ENCODE peak calls at places on chromosomes 12 and 14, in ten cellular contexts. One of them, this sample, is unnamed.

GRCh38 chr14:55240526-55241178 is 30.6 kb upstream of the FBXO34 start:
- DNase-seq in left lung: peak
- DNase-seq in stomach: no peak
- DNase-seq in GM10248: no peak
- DNase-seq in fibroblast of lung: peak
- DNase-seq in RWPE1: no peak
- DNase-seq in right lobe of liver: no peak
- DNase-seq in colonic mucosa: no peak
- DNase-seq in endothelial cell: peak
- DNase-seq in glutamatergic neuron: peak
- DNase-seq in this sample: no peak

GRCh38 chr12:88472248-88472647 is 108.0 kb downstream of the KITLG start:
- DNase-seq in endothelial cell: no peak
- DNase-seq in stomach: no peak
- DNase-seq in GM10248: no peak
- DNase-seq in colonic mucosa: no peak
- DNase-seq in RWPE1: peak
- DNase-seq in glutamatergic neuron: no peak
- DNase-seq in left lung: no peak
- DNase-seq in right lobe of liver: no peak
- DNase-seq in fibroblast of lung: peak
- DNase-seq in this sample: no peak

GRCh38 chr12:125245601-125246345 is 180.5 kb downstream of the AACS start:
- DNase-seq in endothelial cell: no peak
- DNase-seq in colonic mucosa: no peak
- DNase-seq in stomach: no peak
- DNase-seq in glutamatergic neuron: peak
- DNase-seq in RWPE1: no peak
- DNase-seq in left lung: no peak
- DNase-seq in GM10248: no peak
- DNase-seq in right lobe of liver: no peak
- DNase-seq in fibroblast of lung: no peak
- DNase-seq in this sample: no peak

GRCh38 chr12:32877670-32878459 is 18.7 kb downstream of the PKP2 start:
- DNase-seq in endothelial cell: no peak
- DNase-seq in colonic mucosa: no peak
- DNase-seq in stomach: peak
- DNase-seq in fibroblast of lung: no peak
- DNase-seq in GM10248: no peak
- DNase-seq in left lung: peak
- DNase-seq in RWPE1: no peak
- DNase-seq in glutamatergic neuron: peak
- DNase-seq in right lobe of liver: no peak
- DNase-seq in this sample: no peak

GRCh38 chr14:51443195-51444018 is 203.4 kb downstream of the TMX1 start:
- DNase-seq in left lung: no peak
- DNase-seq in RWPE1: no peak
- DNase-seq in colonic mucosa: no peak
- DNase-seq in stomach: no peak
- DNase-seq in fibroblast of lung: peak
- DNase-seq in right lobe of liver: no peak
- DNase-seq in glutamatergic neuron: no peak
- DNase-seq in endothelial cell: no peak
- DNase-seq in GM10248: no peak
- DNase-seq in this sample: no peak

GRCh38 chr12:24039113-24039525 is 89.6 kb upstream of the SOX5 start:
- DNase-seq in stomach: no peak
- DNase-seq in glutamatergic neuron: no peak
- DNase-seq in fibroblast of lung: peak
- DNase-seq in RWPE1: peak
- DNase-seq in right lobe of liver: no peak
- DNase-seq in colonic mucosa: no peak
- DNase-seq in left lung: no peak
- DNase-seq in endothelial cell: no peak
- DNase-seq in GM10248: no peak
- DNase-seq in this sample: no peak

GRCh38 chr12:74111688-74112360 is 425.8 kb upstream of the ATXN7L3B start:
- DNase-seq in right lobe of liver: no peak
- DNase-seq in left lung: no peak
- DNase-seq in GM10248: no peak
- DNase-seq in endothelial cell: peak
- DNase-seq in stomach: no peak
- DNase-seq in RWPE1: no peak
- DNase-seq in glutamatergic neuron: peak
- DNase-seq in fibroblast of lung: no peak
- DNase-seq in colonic mucosa: no peak
- DNase-seq in this sample: no peak

GRCh38 chr12:23222801-23223200 is 597.8 kb downstream of the ETNK1 start:
- DNase-seq in right lobe of liver: no peak
- DNase-seq in GM10248: no peak
- DNase-seq in RWPE1: no peak
- DNase-seq in colonic mucosa: no peak
- DNase-seq in endothelial cell: no peak
- DNase-seq in left lung: no peak
- DNase-seq in fibroblast of lung: no peak
- DNase-seq in stomach: no peak
- DNase-seq in glutamatergic neuron: no peak
- DNase-seq in this sample: no peak

GRCh38 chr14:45169906-45170305 is 34.2 kb downstream of the FANCM start:
- DNase-seq in glutamatergic neuron: no peak
- DNase-seq in left lung: no peak
- DNase-seq in stomach: no peak
- DNase-seq in fibroblast of lung: no peak
- DNase-seq in GM10248: no peak
- DNase-seq in right lobe of liver: no peak
- DNase-seq in RWPE1: no peak
- DNase-seq in colonic mucosa: no peak
- DNase-seq in endothelial cell: no peak
- DNase-seq in this sample: no peak

GRCh38 chr14:100840286-100840685 is 14.4 kb downstream of the MEG3 start:
- DNase-seq in RWPE1: no peak
- DNase-seq in endothelial cell: no peak
- DNase-seq in fibroblast of lung: no peak
- DNase-seq in right lobe of liver: no peak
- DNase-seq in GM10248: no peak
- DNase-seq in glutamatergic neuron: no peak
- DNase-seq in stomach: no peak
- DNase-seq in colonic mucosa: no peak
- DNase-seq in left lung: no peak
- DNase-seq in this sample: peak

GRCh38 chr12:90959538-90960139 is 4.7 kb upstream of the CCER1 start:
- DNase-seq in right lobe of liver: no peak
- DNase-seq in fibroblast of lung: peak
- DNase-seq in GM10248: peak
- DNase-seq in glutamatergic neuron: no peak
- DNase-seq in left lung: no peak
- DNase-seq in RWPE1: peak
- DNase-seq in colonic mucosa: no peak
- DNase-seq in endothelial cell: peak
- DNase-seq in stomach: no peak
- DNase-seq in this sample: no peak

GRCh38 chr12:118402251-118402650 is 25.9 kb downstream of the SUDS3 start:
- DNase-seq in glutamatergic neuron: no peak
- DNase-seq in fibroblast of lung: peak
- DNase-seq in endothelial cell: no peak
- DNase-seq in left lung: no peak
- DNase-seq in RWPE1: no peak
- DNase-seq in GM10248: no peak
- DNase-seq in stomach: no peak
- DNase-seq in colonic mucosa: no peak
- DNase-seq in right lobe of liver: no peak
- DNase-seq in this sample: no peak

GRCh38 chr12:23621910-23622309 is 327.6 kb downstream of the SOX5 start:
- DNase-seq in RWPE1: no peak
- DNase-seq in right lobe of liver: no peak
- DNase-seq in left lung: no peak
- DNase-seq in colonic mucosa: no peak
- DNase-seq in glutamatergic neuron: no peak
- DNase-seq in endothelial cell: no peak
- DNase-seq in fibroblast of lung: no peak
- DNase-seq in GM10248: no peak
- DNase-seq in stomach: no peak
- DNase-seq in this sample: no peak

GRCh38 chr14:86796221-86797074 is 1196.5 kb downstream of the GALC start:
- DNase-seq in GM10248: no peak
- DNase-seq in right lobe of liver: no peak
- DNase-seq in stomach: no peak
- DNase-seq in left lung: no peak
- DNase-seq in fibroblast of lung: peak
- DNase-seq in glutamatergic neuron: no peak
- DNase-seq in endothelial cell: no peak
- DNase-seq in colonic mucosa: no peak
- DNase-seq in RWPE1: no peak
- DNase-seq in this sample: no peak

GRCh38 chr14:35268946-35269345 is 23.2 kb upstream of the PSMA6 start:
- DNase-seq in endothelial cell: no peak
- DNase-seq in fibroblast of lung: no peak
- DNase-seq in left lung: no peak
- DNase-seq in colonic mucosa: peak
- DNase-seq in glutamatergic neuron: no peak
- DNase-seq in GM10248: no peak
- DNase-seq in RWPE1: no peak
- DNase-seq in stomach: no peak
- DNase-seq in right lobe of liver: no peak
- DNase-seq in this sample: no peak

GRCh38 chr14:33704486-33704885 is 246.4 kb downstream of the EGLN3 start:
- DNase-seq in fibroblast of lung: no peak
- DNase-seq in GM10248: no peak
- DNase-seq in stomach: no peak
- DNase-seq in colonic mucosa: no peak
- DNase-seq in right lobe of liver: no peak
- DNase-seq in glutamatergic neuron: no peak
- DNase-seq in left lung: no peak
- DNase-seq in RWPE1: no peak
- DNase-seq in endothelial cell: no peak
- DNase-seq in this sample: no peak

GRCh38 chr14:36604757-36605505 is 22.5 kb upstream of the NKX2-8 start:
- DNase-seq in colonic mucosa: peak
- DNase-seq in RWPE1: peak
- DNase-seq in endothelial cell: peak
- DNase-seq in right lobe of liver: no peak
- DNase-seq in GM10248: peak
- DNase-seq in fibroblast of lung: peak
- DNase-seq in glutamatergic neuron: peak
- DNase-seq in stomach: peak
- DNase-seq in left lung: no peak
- DNase-seq in this sample: no peak

GRCh38 chr14:69321601-69322330 is 61.8 kb downstream of the GALNT16 start:
- DNase-seq in left lung: no peak
- DNase-seq in colonic mucosa: no peak
- DNase-seq in endothelial cell: no peak
- DNase-seq in right lobe of liver: peak
- DNase-seq in stomach: no peak
- DNase-seq in GM10248: no peak
- DNase-seq in fibroblast of lung: no peak
- DNase-seq in RWPE1: no peak
- DNase-seq in glutamatergic neuron: no peak
- DNase-seq in this sample: peak

DNA sequence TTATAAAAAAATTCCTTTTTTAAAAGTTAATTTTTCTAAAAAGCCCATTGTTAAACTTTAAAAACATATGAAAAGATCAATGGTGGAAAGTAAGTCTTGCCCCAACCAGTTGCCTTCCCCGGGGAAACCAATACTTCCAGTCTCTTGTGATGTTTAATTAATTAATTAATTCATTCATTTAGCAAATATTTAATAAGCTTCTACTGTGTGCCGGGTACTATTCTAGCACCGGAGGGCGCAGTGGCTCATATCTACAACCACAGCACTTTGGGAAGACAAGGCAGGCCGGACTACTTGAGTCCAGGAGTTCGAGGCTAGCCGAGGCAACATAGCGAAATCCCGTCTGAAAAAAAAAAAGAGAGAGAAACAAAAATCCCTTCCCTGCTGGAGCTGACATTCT is 87.4 kb downstream of the HECTD4 start:
- DNase-seq in stomach: no peak
- DNase-seq in RWPE1: no peak
- DNase-seq in endothelial cell: no peak
- DNase-seq in left lung: no peak
- DNase-seq in colonic mucosa: no peak
- DNase-seq in GM10248: no peak
- DNase-seq in glutamatergic neuron: no peak
- DNase-seq in fibroblast of lung: peak
- DNase-seq in right lobe of liver: no peak
- DNase-seq in this sample: no peak
- TF ChIP-seq CTCF in stomach: no peak
- TF ChIP-seq CTCF in RWPE1: no peak
- TF ChIP-seq CTCF in endothelial cell: no peak
- TF ChIP-seq CTCF in left lung: no peak
- TF ChIP-seq CTCF in colonic mucosa: no peak
- TF ChIP-seq CTCF in GM10248: peak
- TF ChIP-seq CTCF in glutamatergic neuron: no peak
- TF ChIP-seq CTCF in fibroblast of lung: peak
- TF ChIP-seq CTCF in right lobe of liver: peak
- TF ChIP-seq CTCF in this sample: peak

GRCh38 chr12:105092336-105092735 is 8.1 kb upstream of the ALDH1L2 start:
- DNase-seq in glutamatergic neuron: no peak
- DNase-seq in stomach: no peak
- DNase-seq in endothelial cell: no peak
- DNase-seq in colonic mucosa: peak
- DNase-seq in GM10248: no peak
- DNase-seq in left lung: no peak
- DNase-seq in right lobe of liver: no peak
- DNase-seq in RWPE1: no peak
- DNase-seq in fibroblast of lung: no peak
- DNase-seq in this sample: no peak
- TF ChIP-seq CTCF in glutamatergic neuron: no peak
- TF ChIP-seq CTCF in stomach: no peak
- TF ChIP-seq CTCF in endothelial cell: no peak
- TF ChIP-seq CTCF in colonic mucosa: no peak
- TF ChIP-seq CTCF in GM10248: no peak
- TF ChIP-seq CTCF in left lung: no peak
- TF ChIP-seq CTCF in right lobe of liver: no peak
- TF ChIP-seq CTCF in RWPE1: no peak
- TF ChIP-seq CTCF in fibroblast of lung: no peak
- TF ChIP-seq CTCF in this sample: no peak

DNA sequence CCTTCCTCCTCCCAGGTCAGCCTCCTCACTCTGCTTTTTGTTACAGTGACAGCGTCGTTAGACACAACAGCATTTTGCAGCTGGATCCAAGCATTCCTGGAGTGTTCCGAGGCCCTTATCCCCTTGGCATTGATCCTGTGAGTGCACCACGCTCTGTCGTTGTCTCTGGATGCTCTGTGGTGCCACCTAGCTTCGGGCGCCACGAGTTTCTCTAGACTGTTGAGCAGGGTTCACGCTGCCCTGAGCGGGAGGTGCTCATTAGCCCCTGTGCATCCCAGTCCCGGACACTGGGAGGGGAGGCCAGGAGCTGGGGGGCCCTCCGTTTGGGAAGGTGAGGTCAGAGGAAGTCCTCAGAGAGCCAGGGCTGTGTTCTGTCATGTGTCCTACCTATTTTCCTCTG is 17.3 kb upstream of the DNAH10 start:
- DNase-seq in RWPE1: no peak
- DNase-seq in right lobe of liver: no peak
- DNase-seq in stomach: no peak
- DNase-seq in fibroblast of lung: no peak
- DNase-seq in glutamatergic neuron: no peak
- DNase-seq in left lung: no peak
- DNase-seq in endothelial cell: peak
- DNase-seq in GM10248: no peak
- DNase-seq in colonic mucosa: no peak
- DNase-seq in this sample: no peak
- TF ChIP-seq CTCF in RWPE1: no peak
- TF ChIP-seq CTCF in right lobe of liver: no peak
- TF ChIP-seq CTCF in stomach: no peak
- TF ChIP-seq CTCF in fibroblast of lung: peak
- TF ChIP-seq CTCF in glutamatergic neuron: no peak
- TF ChIP-seq CTCF in left lung: no peak
- TF ChIP-seq CTCF in endothelial cell: no peak
- TF ChIP-seq CTCF in GM10248: no peak
- TF ChIP-seq CTCF in colonic mucosa: no peak
- TF ChIP-seq CTCF in this sample: peak

GRCh38 chr12:57192920-57193319 is 23.7 kb upstream of the NXPH4 start:
- DNase-seq in RWPE1: no peak
- DNase-seq in right lobe of liver: no peak
- DNase-seq in glutamatergic neuron: no peak
- DNase-seq in colonic mucosa: no peak
- DNase-seq in left lung: no peak
- DNase-seq in GM10248: no peak
- DNase-seq in fibroblast of lung: no peak
- DNase-seq in stomach: no peak
- DNase-seq in endothelial cell: no peak
- DNase-seq in this sample: no peak
- TF ChIP-seq CTCF in RWPE1: no peak
- TF ChIP-seq CTCF in right lobe of liver: no peak
- TF ChIP-seq CTCF in glutamatergic neuron: no peak
- TF ChIP-seq CTCF in colonic mucosa: no peak
- TF ChIP-seq CTCF in left lung: no peak
- TF ChIP-seq CTCF in GM10248: no peak
- TF ChIP-seq CTCF in fibroblast of lung: no peak
- TF ChIP-seq CTCF in stomach: no peak
- TF ChIP-seq CTCF in endothelial cell: no peak
- TF ChIP-seq CTCF in this sample: no peak

This sample was measured in chondrocyte.